ENCODE peak calls at places on chromosomes 5 and 9, in nine cellular contexts. T is psoas muscle; X is A549; W is testis; M is cardiac muscle cell; O is neural progenitor cell; V is CD8-positive, alpha-beta T cell; Z is heart left ventricle; U is upper lobe of left lung. I is an unnamed sample.
A peak's percentile ranks its signal among the peaks of the same experiment; 100 is the strongest.

GRCh38 chr5:151683936-151684586 is 2.7 kb downstream of the SPARC start:
- DNase-seq in O (no peak), X (no peak), Z (no peak), W (no peak), V (no peak), U (no peak), T (no peak), M (no peak), I (no peak)

GRCh38 chr9:127205952-127206351 is 58.6 kb upstream of the GARNL3 start:
- DNase-seq in Z (no peak), V (no peak), X (no peak), U (no peak), O (no peak), W (no peak), T (no peak), M (no peak), I (no peak)

GRCh38 chr5:141050622-141051525 is at the start of gene PCDHB1:
- DNase-seq in O (peak; percentile 47), T (no peak), Z (no peak), U (no peak), X (no peak), W (no peak), V (no peak), M (peak; percentile 42), I (peak; percentile 20)

GRCh38 chr5:73692166-73692640 is 66.2 kb downstream of the ARHGEF28 start:
- DNase-seq in U (no peak), M (no peak), O (no peak), V (no peak), T (no peak), X (no peak), W (no peak), Z (no peak), I (peak; percentile 79)

GRCh38 chr5:175889910-175890684 is 18.7 kb downstream of the CPLX2 start:
- DNase-seq in U (no peak), X (peak; percentile 79), Z (no peak), V (no peak), O (no peak), W (no peak), M (peak; percentile 60), T (no peak), I (no peak)

GRCh38 chr5:65066385-65066784 is 297.7 kb downstream of the CWC27 start:
- DNase-seq in O (peak; percentile 24), M (no peak), Z (no peak), U (peak; percentile 33), X (no peak), T (no peak), V (no peak), W (peak; percentile 46), I (peak; percentile 39)

GRCh38 chr5:147169399-147169798 is 65.4 kb upstream of the STK32A start:
- DNase-seq in M (no peak), Z (no peak), W (peak; percentile 28), V (no peak), X (no peak), U (no peak), T (no peak), O (no peak), I (no peak)

GRCh38 chr5:102306121-102306520 is 10.0 kb upstream of the SLCO4C1 start:
- DNase-seq in M (no peak), U (no peak), Z (no peak), O (no peak), X (no peak), T (no peak), W (no peak), V (no peak), I (no peak)

GRCh38 chr9:94005272-94005901 is 50.2 kb upstream of the BARX1 start:
- DNase-seq in U (no peak), Z (no peak), W (no peak), V (no peak), X (no peak), O (no peak), M (no peak), T (no peak), I (no peak)

GRCh38 chr5:9059920-9060691 is 485.8 kb downstream of the SEMA5A start:
- DNase-seq in V (no peak), Z (peak; percentile 41), U (peak; percentile 51), X (no peak), T (no peak), O (no peak), M (no peak), W (no peak), I (no peak)

GRCh38 chr9:136482046-136482792 is 621 bp downstream of the SEC16A start:
- DNase-seq in W (no peak), Z (no peak), V (peak; percentile 39), M (peak; percentile 21), T (no peak), O (peak; percentile 38), X (peak; percentile 42), U (peak; percentile 48), I (peak; percentile 32)

GRCh38 chr9:136483589-136484152 is 831 bp upstream of the SEC16A start:
- DNase-seq in W (peak; percentile 91), T (peak; percentile 93), X (peak; percentile 91), O (peak; percentile 98), V (peak; percentile 93), Z (peak; percentile 94), U (peak; percentile 92), M (peak; percentile 96), I (peak; percentile 95)

GRCh38 chr9:136484153-136485048 is 1.6 kb upstream of the SEC16A start:
- DNase-seq in U (peak; percentile 46), T (no peak), X (peak; percentile 73), M (no peak), Z (peak; percentile 58), V (peak; percentile 23), O (peak; percentile 21), W (no peak), I (no peak)

GRCh38 chr9:136482793-136483588 is at the start of gene SEC16A:
- DNase-seq in M (peak; percentile 99), W (peak; percentile 100), Z (peak; percentile 100), U (peak; percentile 99), X (peak; percentile 98), V (peak; percentile 99), O (peak; percentile 99), T (peak; percentile 99), I (peak; percentile 97)

GRCh38 chr9:136481558-136481957 is 1.3 kb downstream of the SEC16A start:
- DNase-seq in W (no peak), V (peak; percentile 36), O (no peak), X (no peak), Z (no peak), T (no peak), M (no peak), U (no peak), I (no peak)
- TF ChIP-seq CTCF in W (no peak), V (no peak), O (no peak), X (no peak), Z (no peak), T (no peak), M (no peak), U (no peak), I (no peak)

DNA sequence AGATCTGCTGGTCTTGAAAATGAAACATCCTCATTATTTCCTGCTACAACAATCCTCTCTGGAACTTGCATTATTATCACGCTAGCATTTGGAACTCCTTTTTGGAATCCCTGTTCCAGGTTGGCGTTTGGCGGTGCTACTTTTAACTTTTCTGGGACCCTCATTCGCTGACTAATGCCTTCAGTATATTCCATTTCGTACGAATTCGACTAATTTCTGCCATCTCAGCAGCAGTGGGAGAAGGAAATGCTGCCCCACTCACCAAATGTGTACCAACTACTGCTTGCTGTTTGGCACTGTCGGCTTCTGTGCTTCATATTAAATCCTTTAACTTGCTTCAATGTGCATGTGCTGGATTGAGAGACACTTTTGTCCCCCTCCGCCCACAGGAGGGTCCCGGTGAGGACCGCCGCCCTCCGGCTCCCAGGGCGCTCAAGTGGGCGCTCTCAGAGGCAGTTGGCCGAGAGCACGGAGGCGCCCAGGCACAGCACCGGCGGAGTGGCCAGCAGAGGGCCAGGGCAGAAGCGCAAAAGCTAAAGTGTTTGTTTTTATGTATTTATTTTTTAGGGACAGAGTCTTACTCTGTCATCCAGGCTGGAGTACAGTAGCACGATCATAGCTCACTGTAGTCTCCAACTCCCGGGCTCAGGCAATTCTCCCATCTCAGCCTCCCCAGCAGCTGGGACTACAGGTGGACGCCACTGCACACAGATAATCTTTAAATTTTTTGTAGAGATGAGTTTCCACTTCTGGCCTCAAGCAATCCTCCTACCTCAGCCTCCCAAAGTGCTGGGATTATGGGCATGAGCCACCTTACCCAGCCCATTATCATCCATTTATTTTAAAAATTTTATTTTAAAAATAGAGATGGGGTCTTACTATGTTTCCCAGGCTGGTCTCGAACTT is 11.9 kb downstream of the PDE6A start:
- DNase-seq in V (no peak), O (peak; percentile 47), T (peak; percentile 40), M (peak; percentile 26), W (peak; percentile 32), Z (no peak), U (no peak), X (peak; percentile 69), I (no peak)
- H3K27ac ChIP-seq in V (no peak overlapping the region), O (no peak overlapping the region), T (peak overlapping the region; percentile 73), M (no peak overlapping the region), W (peak overlapping the region; percentile 60), Z (no peak overlapping the region), U (no peak overlapping the region), X (peak overlapping the region; percentile 92), I (peak overlapping the region; percentile 98)

GRCh38 chr5:61348437-61348836 is 16.4 kb downstream of the ZSWIM6 start:
- DNase-seq in X (no peak), M (no peak), Z (no peak), U (no peak), W (no peak), T (no peak), V (no peak), O (no peak), I (no peak)

GRCh38 chr5:61344187-61344944 is 12.3 kb downstream of the ZSWIM6 start:
- DNase-seq in M (peak; percentile 81), O (no peak), T (peak; percentile 48), Z (peak; percentile 53), U (no peak), X (no peak), W (no peak), V (no peak), I (no peak)

GRCh38 chr5:61346511-61346910 is 14.5 kb downstream of the ZSWIM6 start:
- DNase-seq in X (no peak), W (no peak), Z (no peak), U (no peak), O (no peak), M (no peak), V (no peak), T (no peak), I (peak; percentile 23)

GRCh38 chr5:61349935-61350334 is 17.9 kb downstream of the ZSWIM6 start:
- DNase-seq in X (no peak), Z (no peak), T (no peak), U (no peak), V (no peak), W (no peak), M (no peak), O (no peak), I (no peak)

GRCh38 chr5:61347088-61347487 is 15.0 kb downstream of the ZSWIM6 start:
- DNase-seq in X (peak; percentile 55), O (no peak), M (no peak), T (no peak), Z (no peak), V (no peak), U (no peak), W (no peak), I (peak; percentile 34)
- TF ChIP-seq CTCF in X (no peak), O (no peak), M (no peak), T (no peak), Z (no peak), V (no peak), U (no peak), W (no peak), I (no peak)

DNA sequence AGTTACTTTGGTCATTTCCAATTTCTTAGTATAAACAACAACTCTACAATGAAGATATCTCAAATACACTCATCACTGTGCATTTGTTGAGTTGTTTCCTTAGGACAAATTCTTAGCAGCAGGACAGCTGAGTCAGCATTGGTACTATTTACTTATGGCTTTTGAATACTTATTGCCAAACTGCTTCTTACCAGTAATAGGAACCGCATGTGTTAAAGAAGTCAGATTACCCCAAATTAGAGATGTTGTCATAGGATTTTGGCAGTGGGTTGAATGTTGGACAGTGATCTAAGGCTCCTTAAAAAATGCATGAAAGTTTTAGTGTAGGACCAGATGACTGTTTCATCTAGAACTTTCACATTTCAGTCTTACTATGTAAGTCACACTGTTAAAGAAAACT is 280.1 kb upstream of the DMRT1 start:
- DNase-seq in M (no peak), T (no peak), O (no peak), W (no peak), Z (no peak), V (no peak), X (peak; percentile 61), U (no peak), I (no peak)
- H3K27ac ChIP-seq in M (peak overlapping the region; percentile 32), T (no peak overlapping the region), O (no peak overlapping the region), W (no peak overlapping the region), Z (no peak overlapping the region), V (no peak overlapping the region), X (no peak overlapping the region), U (no peak overlapping the region), I (no peak overlapping the region)

I was measured in A673.